ENCODE peak calls at places on chromosome 4, in six cellular contexts. G, Y, F, X, A and K are unnamed samples.

GRCh38 chr4:120290553-120290952 is 223.9 kb upstream of the MAD2L1 start:
- DNase-seq in G (no peak), F (no peak), X (no peak), Y (no peak), A (no peak), K (no peak)

GRCh38 chr4:133270021-133270570 is 121.0 kb downstream of the PCDH10 start:
- DNase-seq in X (no peak), A (no peak), F (no peak), G (no peak), Y (no peak), K (no peak)

GRCh38 chr4:70505152-70505748 is 13.1 kb upstream of the AMTN start:
- DNase-seq in A (no peak), F (peak), Y (peak), X (peak), G (peak), K (no peak)

GRCh38 chr4:176805155-176805554 is 12.4 kb upstream of the VEGFC start:
- DNase-seq in Y (no peak), G (peak), F (no peak), A (no peak), X (no peak), K (no peak)

GRCh38 chr4:119313237-119313636 is 8.7 kb downstream of the FABP2 start:
- DNase-seq in X (no peak), A (no peak), G (no peak), F (no peak), Y (no peak), K (no peak)

GRCh38 chr4:77308843-77309242 is 151.8 kb downstream of the CCNG2 start:
- DNase-seq in X (no peak), G (peak), Y (no peak), F (no peak), A (no peak), K (no peak)

GRCh38 chr4:184342167-184342856 is 124.6 kb upstream of the ENPP6 start:
- DNase-seq in F (no peak), X (no peak), Y (no peak), G (no peak), A (no peak), K (no peak)

GRCh38 chr4:189049682-189050081 is 891.0 kb upstream of the FRG1 start:
- DNase-seq in A (no peak), X (no peak), G (no peak), Y (no peak), F (no peak), K (no peak)

GRCh38 chr4:90121961-90122748 is 5.0 kb upstream of the CCSER1 start:
- DNase-seq in G (no peak), Y (no peak), A (no peak), X (no peak), F (no peak), K (peak)